ENCODE peak calls at places on chromosomes 3 and 15, in nine cellular contexts. G is kidney tubule cell; X is NCI-H1092; T is ascending aorta; D is stimulated activated CD4-positive, alpha-beta T cell treated with anti-CD3 and anti-CD28 coated beads, Interleukin-15, amount 100 ng/mL, for 1 hour; V is DMS153; Y is iris pigment epithelial cell; B is C1 segment of cervical spinal cord; P is GM12865. J is an unnamed sample.

GRCh38 chr3:46881819-46882376 is 4.4 kb downstream of the PTH1R start:
- DNase-seq in X (no peak), G (peak), Y (no peak), V (no peak), P (no peak), D (no peak), T (no peak), B (no peak), J (peak)

GRCh38 chr3:16728762-16729745 is 123.8 kb upstream of the DAZL start:
- DNase-seq in Y (peak), V (no peak), B (no peak), X (no peak), D (no peak), P (no peak), T (no peak), G (peak), J (no peak)

GRCh38 chr3:27910456-27910855 is 188.3 kb upstream of the EOMES start:
- DNase-seq in D (no peak), T (no peak), X (no peak), Y (no peak), G (no peak), V (no peak), P (no peak), B (no peak), J (no peak)

GRCh38 chr15:80596521-80596976 is 98.6 kb upstream of the ABHD17C start:
- DNase-seq in B (no peak), P (no peak), D (no peak), G (peak), Y (peak), X (no peak), T (no peak), V (no peak), J (no peak)

GRCh38 chr3:134904333-134904771 is 109.3 kb downstream of the EPHB1 start:
- DNase-seq in P (peak), D (no peak), X (no peak), T (no peak), G (peak), V (no peak), B (no peak), Y (no peak), J (no peak)

GRCh38 chr15:27241942-27242341 is 271.0 kb downstream of the GABRG3 start:
- DNase-seq in P (no peak), D (no peak), T (no peak), Y (no peak), B (no peak), X (no peak), G (peak), V (no peak), J (no peak)

GRCh38 chr15:42111924-42112323 is 17.6 kb upstream of the PLA2G4D start:
- DNase-seq in B (no peak), T (no peak), P (no peak), Y (no peak), G (no peak), V (no peak), X (no peak), D (no peak), J (no peak)

GRCh38 chr3:9316881-9317341 is 45.9 kb upstream of the THUMPD3 start:
- DNase-seq in Y (peak), V (no peak), P (no peak), D (no peak), T (no peak), X (no peak), G (peak), B (peak), J (no peak)

GRCh38 chr3:78398401-78398800 is 1358.5 kb downstream of the ROBO2 start:
- DNase-seq in X (no peak), Y (no peak), G (peak), B (no peak), P (no peak), V (no peak), T (no peak), D (no peak), J (no peak)

GRCh38 chr3:150497956-150498355 is 48.3 kb downstream of the SERP1 start:
- DNase-seq in B (no peak), Y (peak), P (no peak), D (no peak), T (no peak), G (peak), X (no peak), V (no peak), J (no peak)

GRCh38 chr3:195806211-195806915 is 5.4 kb downstream of the MUC4 start:
- DNase-seq in T (no peak), X (no peak), D (no peak), B (no peak), Y (no peak), V (no peak), G (no peak), P (no peak), J (no peak)

GRCh38 chr3:72567976-72568560 is 280.2 kb downstream of the SHQ1 start:
- DNase-seq in X (no peak), V (no peak), B (no peak), D (no peak), P (no peak), G (no peak), T (no peak), Y (no peak), J (no peak)

GRCh38 chr15:51965691-51966090 is 5.9 kb downstream of the LEO1 start:
- DNase-seq in D (no peak), G (no peak), Y (no peak), P (no peak), V (no peak), T (no peak), B (no peak), X (no peak), J (no peak)

GRCh38 chr3:49733551-49733950 is 9.8 kb upstream of the GMPPB start:
- DNase-seq in G (no peak), X (no peak), B (no peak), V (no peak), D (no peak), Y (peak), T (no peak), P (no peak), J (no peak)

GRCh38 chr3:38313685-38314084 is 31.6 kb downstream of the SLC22A14 start:
- DNase-seq in B (no peak), Y (no peak), V (no peak), D (no peak), X (no peak), P (no peak), T (no peak), G (no peak), J (no peak)

GRCh38 chr3:192834428-192834827 is 83.2 kb downstream of the MB21D2 start:
- DNase-seq in T (no peak), V (no peak), P (no peak), Y (no peak), X (no peak), G (no peak), D (no peak), B (no peak), J (no peak)

GRCh38 chr3:66298591-66298990 is 77.8 kb downstream of the SLC25A26 start:
- DNase-seq in G (no peak), D (no peak), Y (no peak), X (no peak), V (no peak), B (no peak), T (no peak), P (no peak), J (no peak)

GRCh38 chr3:29373016-29373690 is 92.3 kb downstream of the RBMS3 start:
- DNase-seq in T (no peak), Y (peak), B (no peak), P (no peak), X (no peak), D (no peak), V (no peak), G (no peak), J (no peak)

GRCh38 chr15:47720555-47720954 is 3.2 kb downstream of the SEMA6D start:
- DNase-seq in D (no peak), Y (no peak), G (no peak), T (no peak), B (no peak), X (no peak), P (no peak), V (no peak), J (no peak)

GRCh38 chr15:78307977-78308376 is 8.6 kb upstream of the SKIC8 start:
- DNase-seq in V (no peak), P (no peak), B (no peak), X (no peak), G (no peak), Y (no peak), D (no peak), T (no peak), J (no peak)